ENCODE peak calls at places on chromosomes 13 and 19, in four cellular contexts. One of them, this sample, is unnamed.

GRCh38 chr19:29851769-29852521 is 40.2 kb downstream of the CCNE1 start:
- DNase-seq in HepG2: no peak
- DNase-seq in GM12878: peak; percentile 49
- DNase-seq in K562: no peak
- DNase-seq in this sample: no peak

GRCh38 chr19:3224346-3225325 is at the start of gene CELF5:
- DNase-seq in HepG2: no peak
- DNase-seq in GM12878: no peak
- DNase-seq in K562: peak; percentile 72
- DNase-seq in this sample: peak; percentile 84

GRCh38 chr19:35592226-35592625 is 6.3 kb downstream of the PMIS2 start:
- DNase-seq in HepG2: peak; percentile 53
- DNase-seq in GM12878: no peak
- DNase-seq in K562: peak; percentile 57
- DNase-seq in this sample: peak; percentile 36

GRCh38 chr19:46426506-46427162 is 2.1 kb downstream of the PNMA8C start:
- DNase-seq in HepG2: peak; percentile 71
- DNase-seq in GM12878: no peak
- DNase-seq in K562: peak; percentile 77
- DNase-seq in this sample: peak; percentile 62

GRCh38 chr19:32910874-32911273 is 41.3 kb upstream of the SLC7A9 start:
- DNase-seq in HepG2: no peak
- DNase-seq in GM12878: no peak
- DNase-seq in K562: no peak
- DNase-seq in this sample: no peak

GRCh38 chr19:16233836-16234551 is 36.3 kb downstream of the AP1M1 start:
- DNase-seq in HepG2: no peak
- DNase-seq in GM12878: no peak
- DNase-seq in K562: no peak
- DNase-seq in this sample: no peak

GRCh38 chr13:49444517-49445395 is 682 bp downstream of the SETDB2 start:
- DNase-seq in HepG2: peak; percentile 31
- DNase-seq in GM12878: peak; percentile 46
- DNase-seq in K562: peak; percentile 59
- DNase-seq in this sample: no peak

GRCh38 chr19:52722062-52723005 is 12.5 kb downstream of the ZNF611 start:
- DNase-seq in HepG2: no peak
- DNase-seq in GM12878: no peak
- DNase-seq in K562: no peak
- DNase-seq in this sample: no peak

GRCh38 chr13:33381906-33382305 is 96.4 kb upstream of the STARD13 start:
- DNase-seq in HepG2: no peak
- DNase-seq in GM12878: no peak
- DNase-seq in K562: no peak
- DNase-seq in this sample: no peak

GRCh38 chr19:55408320-55408836 is 790 bp upstream of the UBE2S start:
- DNase-seq in HepG2: no peak
- DNase-seq in GM12878: no peak
- DNase-seq in K562: no peak
- DNase-seq in this sample: no peak

GRCh38 chr19:9913237-9914000 is 22.9 kb downstream of the OLFM2 start:
- DNase-seq in HepG2: no peak
- DNase-seq in GM12878: no peak
- DNase-seq in K562: peak; percentile 34
- DNase-seq in this sample: no peak

GRCh38 chr13:60411983-60412382 is 15.0 kb downstream of the TDRD3 start:
- DNase-seq in HepG2: no peak
- DNase-seq in GM12878: no peak
- DNase-seq in K562: no peak
- DNase-seq in this sample: no peak

GRCh38 chr19:11196406-11197287 is 698 bp downstream of the KANK2 start:
- DNase-seq in HepG2: no peak
- DNase-seq in GM12878: no peak
- DNase-seq in K562: peak; percentile 52
- DNase-seq in this sample: no peak

GRCh38 chr19:12769689-12770088 is 5.7 kb downstream of the HOOK2 start:
- DNase-seq in HepG2: no peak
- DNase-seq in GM12878: no peak
- DNase-seq in K562: no peak
- DNase-seq in this sample: no peak

GRCh38 chr13:112127564-112127963 is 60.6 kb downstream of the SOX1 start:
- DNase-seq in HepG2: no peak
- DNase-seq in GM12878: no peak
- DNase-seq in K562: no peak
- DNase-seq in this sample: no peak

GRCh38 chr13:26324867-26325266 is 70.9 kb downstream of the CDK8 start:
- DNase-seq in HepG2: no peak
- DNase-seq in GM12878: no peak
- DNase-seq in K562: no peak
- DNase-seq in this sample: no peak

GRCh38 chr19:54189020-54189667 is at the start of gene MBOAT7:
- DNase-seq in HepG2: no peak
- DNase-seq in GM12878: no peak
- DNase-seq in K562: no peak
- DNase-seq in this sample: peak; percentile 87

GRCh38 chr19:46416077-46416709 is 2.8 kb upstream of the CCDC8 start:
- DNase-seq in HepG2: peak; percentile 59
- DNase-seq in GM12878: no peak
- DNase-seq in K562: peak; percentile 98
- DNase-seq in this sample: no peak

GRCh38 chr13:50760751-50761150 is 82.7 kb downstream of the DLEU7 start:
- DNase-seq in HepG2: no peak
- DNase-seq in GM12878: no peak
- DNase-seq in K562: no peak
- DNase-seq in this sample: no peak

GRCh38 chr13:26202365-26202972 is 19.6 kb downstream of the RNF6 start:
- DNase-seq in HepG2: no peak
- DNase-seq in GM12878: no peak
- DNase-seq in K562: no peak
- DNase-seq in this sample: no peak

GRCh38 chr13:73228546-73228945 is 169.7 kb downstream of the KLF5 start:
- DNase-seq in HepG2: no peak
- DNase-seq in GM12878: no peak
- DNase-seq in K562: no peak
- DNase-seq in this sample: no peak

GRCh38 chr19:39032164-39032918 is at the start of gene FBXO27:
- DNase-seq in HepG2: no peak
- DNase-seq in GM12878: no peak
- DNase-seq in K562: peak; percentile 40
- DNase-seq in this sample: no peak

GRCh38 chr19:45423589-45424190 is at the start of gene ERCC1:
- DNase-seq in HepG2: peak; percentile 96
- DNase-seq in GM12878: peak; percentile 89
- DNase-seq in K562: peak; percentile 99
- DNase-seq in this sample: peak; percentile 91

GRCh38 chr13:90553167-90553566 is 794.3 kb upstream of the MIR17HG start:
- DNase-seq in HepG2: no peak
- DNase-seq in GM12878: no peak
- DNase-seq in K562: no peak
- DNase-seq in this sample: no peak

GRCh38 chr19:9848060-9848459 is 12.9 kb downstream of the PIN1 start:
- DNase-seq in HepG2: no peak
- DNase-seq in GM12878: no peak
- DNase-seq in K562: peak; percentile 30
- DNase-seq in this sample: no peak

GRCh38 chr19:12737666-12738351 is 512 bp downstream of the GET3 start:
- DNase-seq in HepG2: no peak
- DNase-seq in GM12878: no peak
- DNase-seq in K562: no peak
- DNase-seq in this sample: no peak

GRCh38 chr13:83666126-83666525 is 216.1 kb downstream of the SLITRK1 start:
- DNase-seq in HepG2: no peak
- DNase-seq in GM12878: no peak
- DNase-seq in K562: no peak
- DNase-seq in this sample: no peak

GRCh38 chr19:16078311-16078758 is 2.0 kb downstream of the TPM4 start:
- DNase-seq in HepG2: no peak
- DNase-seq in GM12878: no peak
- DNase-seq in K562: peak; percentile 37
- DNase-seq in this sample: no peak

GRCh38 chr13:31706105-31706504 is 33.2 kb upstream of the RXFP2 start:
- DNase-seq in HepG2: no peak
- DNase-seq in GM12878: no peak
- DNase-seq in K562: no peak
- DNase-seq in this sample: no peak

GRCh38 chr19:11044436-11044835 is 44.8 kb upstream of the LDLR start:
- DNase-seq in HepG2: no peak
- DNase-seq in GM12878: no peak
- DNase-seq in K562: no peak
- DNase-seq in this sample: no peak

GRCh38 chr13:33678906-33679657 is 138.9 kb upstream of the RFC3 start:
- DNase-seq in HepG2: peak; percentile 97
- DNase-seq in GM12878: peak; percentile 98
- DNase-seq in K562: peak; percentile 38
- DNase-seq in this sample: peak; percentile 57

GRCh38 chr19:5143471-5144411 is 174.8 kb downstream of the KDM4B start:
- DNase-seq in HepG2: no peak
- DNase-seq in GM12878: no peak
- DNase-seq in K562: no peak
- DNase-seq in this sample: no peak

GRCh38 chr19:48556163-48556562 is 4.2 kb downstream of the SULT2B1 start:
- DNase-seq in HepG2: peak; percentile 75
- DNase-seq in GM12878: no peak
- DNase-seq in K562: no peak
- DNase-seq in this sample: no peak

GRCh38 chr19:49580264-49581006 is at the start of gene NOSIP:
- DNase-seq in HepG2: peak; percentile 93
- DNase-seq in GM12878: peak; percentile 89
- DNase-seq in K562: peak; percentile 98
- DNase-seq in this sample: peak; percentile 77

GRCh38 chr19:49579193-49579592 is 1.2 kb downstream of the NOSIP start:
- DNase-seq in HepG2: no peak
- DNase-seq in GM12878: no peak
- DNase-seq in K562: no peak
- DNase-seq in this sample: no peak

GRCh38 chr19:49581007-49581508 is at the start of gene PRRG2:
- DNase-seq in HepG2: no peak
- DNase-seq in GM12878: no peak
- DNase-seq in K562: no peak
- DNase-seq in this sample: no peak

GRCh38 chr19:49583239-49583638 is 2.1 kb downstream of the PRRG2 start:
- DNase-seq in HepG2: no peak
- DNase-seq in GM12878: no peak
- DNase-seq in K562: no peak
- DNase-seq in this sample: no peak

GRCh38 chr19:49579947-49580263 is 451 bp downstream of the NOSIP start:
- DNase-seq in HepG2: no peak
- DNase-seq in GM12878: no peak
- DNase-seq in K562: no peak
- DNase-seq in this sample: no peak
- TF ChIP-seq POLR2AphosphoS5 in HepG2: no peak
- TF ChIP-seq POLR2AphosphoS5 in GM12878: no peak
- TF ChIP-seq POLR2AphosphoS5 in K562: no peak
- TF ChIP-seq POLR2AphosphoS5 in this sample: no peak

DNA sequence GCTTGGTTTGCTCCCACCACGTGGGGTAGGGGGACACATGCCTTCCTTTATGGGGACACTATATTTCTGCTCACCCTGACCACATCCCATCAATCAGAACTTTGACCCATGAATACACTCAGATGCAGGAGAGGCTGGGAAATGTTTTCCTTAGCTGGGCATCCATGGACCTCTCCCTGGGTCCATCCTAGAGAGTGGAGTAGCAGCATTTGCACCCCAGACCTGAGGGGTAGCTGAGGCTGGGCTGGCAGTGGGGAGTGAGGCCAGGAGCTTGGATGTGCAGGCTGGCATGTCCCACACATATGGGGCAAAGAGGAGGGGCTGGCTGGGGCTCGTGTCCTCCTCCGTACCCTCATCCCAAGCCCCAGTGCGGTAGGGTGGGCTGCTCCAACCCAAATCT is 152.8 kb downstream of the TM9SF2 start:
- DNase-seq in HepG2: no peak
- DNase-seq in GM12878: no peak
- DNase-seq in K562: no peak
- DNase-seq in this sample: no peak
- TF ChIP-seq TAF1 in HepG2: no peak
- TF ChIP-seq TAF1 in GM12878: no peak
- TF ChIP-seq TAF1 in K562: no peak
- TF ChIP-seq TAF1 in this sample: no peak

GRCh38 chr19:13849991-13850909 is 26.7 kb upstream of the NANOS3 start:
- DNase-seq in HepG2: peak; percentile 53
- DNase-seq in GM12878: no peak
- DNase-seq in K562: peak; percentile 92
- DNase-seq in this sample: peak; percentile 65
- TF ChIP-seq POLR2A in HepG2: no peak
- TF ChIP-seq POLR2A in GM12878: no peak
- TF ChIP-seq POLR2A in K562: peak; percentile 52
- TF ChIP-seq POLR2A in this sample: no peak

GRCh38 chr19:6272913-6273600 is 6.7 kb downstream of the MLLT1 start:
- DNase-seq in HepG2: no peak
- DNase-seq in GM12878: no peak
- DNase-seq in K562: no peak
- DNase-seq in this sample: no peak

GRCh38 chr19:6270822-6271221 is 9.0 kb downstream of the MLLT1 start:
- DNase-seq in HepG2: no peak
- DNase-seq in GM12878: no peak
- DNase-seq in K562: no peak
- DNase-seq in this sample: no peak

GRCh38 chr19:6272411-6272791 is 7.4 kb downstream of the MLLT1 start:
- DNase-seq in HepG2: no peak
- DNase-seq in GM12878: no peak
- DNase-seq in K562: peak; percentile 60
- DNase-seq in this sample: no peak

GRCh38 chr19:6271251-6271650 is 8.5 kb downstream of the MLLT1 start:
- DNase-seq in HepG2: no peak
- DNase-seq in GM12878: no peak
- DNase-seq in K562: no peak
- DNase-seq in this sample: no peak

GRCh38 chr19:6271721-6272410 is 7.9 kb downstream of the MLLT1 start:
- DNase-seq in HepG2: no peak
- DNase-seq in GM12878: no peak
- DNase-seq in K562: peak; percentile 72
- DNase-seq in this sample: no peak
- TF ChIP-seq POLR2AphosphoS5 in HepG2: no peak
- TF ChIP-seq POLR2AphosphoS5 in GM12878: no peak
- TF ChIP-seq POLR2AphosphoS5 in K562: no peak
- TF ChIP-seq POLR2AphosphoS5 in this sample: no peak

This sample was measured in GM12891.